ENCODE peak calls at places on chromosomes 5 and 9, in five cellular contexts. Q is cardiac muscle cell, H is lower lobe of right lung, Y is stomach, N is transverse colon. G is an unnamed sample.

GRCh38 chr5:78627175-78627574 is 21.4 kb downstream of the LHFPL2 start:
- DNase-seq in Q (no peak), H (no peak), Y (no peak), N (no peak), G (peak)

GRCh38 chr5:151961557-151961956 is 36.9 kb upstream of the GLRA1 start:
- DNase-seq in Q (no peak), H (no peak), Y (no peak), N (no peak), G (no peak)

GRCh38 chr5:1108008-1108864 is 3.6 kb downstream of the SLC12A7 start:
- DNase-seq in Q (no peak), H (no peak), Y (no peak), N (no peak), G (no peak)

GRCh38 chr9:74496819-74497749 is at the start of gene RORB:
- DNase-seq in Q (peak), H (peak), Y (peak), N (peak), G (peak)

GRCh38 chr5:111639912-111640311 is 117.1 kb downstream of the NREP start:
- DNase-seq in Q (no peak), H (no peak), Y (no peak), N (no peak), G (no peak)

GRCh38 chr5:100676807-100677631 is 141.8 kb downstream of the FAM174A start:
- DNase-seq in Q (no peak), H (no peak), Y (no peak), N (no peak), G (no peak)

GRCh38 chr5:172777381-172778222 is 6.6 kb upstream of the DUSP1 start:
- DNase-seq in Q (no peak), H (peak), Y (peak), N (peak), G (peak)

GRCh38 chr5:178784391-178784790 is 53.9 kb upstream of the ZNF354A start:
- DNase-seq in Q (no peak), H (no peak), Y (no peak), N (no peak), G (no peak)

GRCh38 chr9:93117924-93118862 is 15.9 kb downstream of the NINJ1 start:
- DNase-seq in Q (no peak), H (peak), Y (no peak), N (no peak), G (peak)

GRCh38 chr5:134467231-134467630 is 55.5 kb upstream of the CDKN2AIPNL start:
- DNase-seq in Q (no peak), H (no peak), Y (no peak), N (no peak), G (no peak)

GRCh38 chr5:123095694-123096120 is 6.7 kb downstream of the PRDM6 start:
- DNase-seq in Q (no peak), H (no peak), Y (no peak), N (no peak), G (no peak)

GRCh38 chr5:88502179-88503064 is 233.8 kb upstream of the TMEM161B start:
- DNase-seq in Q (no peak), H (no peak), Y (no peak), N (no peak), G (no peak)

DNA sequence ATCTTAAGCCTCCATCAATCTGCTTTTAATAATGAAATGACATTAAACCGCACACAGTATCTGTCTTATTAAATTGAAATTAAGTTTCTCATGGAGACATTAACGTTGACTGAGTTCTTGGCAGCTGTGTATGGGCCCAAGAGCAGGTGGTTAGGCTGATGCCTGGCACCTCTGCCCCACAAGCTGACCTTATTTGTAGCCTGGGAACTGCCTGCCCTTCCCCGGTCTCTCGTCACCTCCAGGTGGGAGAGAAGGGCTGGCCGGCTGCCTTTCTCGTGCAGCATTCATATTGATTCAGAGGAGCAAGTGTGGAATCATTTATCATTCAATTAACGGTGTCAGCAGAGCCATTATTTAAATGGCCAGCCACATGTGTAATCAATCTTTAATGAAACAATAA is 53.0 kb upstream of the FCN1 start:
- DNase-seq in Q (no peak), H (peak), Y (no peak), N (no peak), G (no peak)
- H3K27ac ChIP-seq in Q (no peak), H (no peak), Y (no peak), N (no peak), G (no peak)

GRCh38 chr5:98454407-98454806 is 319.1 kb upstream of the RGMB start:
- DNase-seq in Q (no peak), H (no peak), Y (no peak), N (no peak), G (no peak)

GRCh38 chr5:98454904-98455303 is 318.6 kb upstream of the RGMB start:
- DNase-seq in Q (no peak), H (no peak), Y (no peak), N (no peak), G (no peak)

GRCh38 chr5:98458004-98458403 is 315.5 kb upstream of the RGMB start:
- DNase-seq in Q (no peak), H (no peak), Y (no peak), N (no peak), G (no peak)

GRCh38 chr5:98453309-98453708 is 320.2 kb upstream of the RGMB start:
- DNase-seq in Q (no peak), H (no peak), Y (no peak), N (no peak), G (no peak)

DNA sequence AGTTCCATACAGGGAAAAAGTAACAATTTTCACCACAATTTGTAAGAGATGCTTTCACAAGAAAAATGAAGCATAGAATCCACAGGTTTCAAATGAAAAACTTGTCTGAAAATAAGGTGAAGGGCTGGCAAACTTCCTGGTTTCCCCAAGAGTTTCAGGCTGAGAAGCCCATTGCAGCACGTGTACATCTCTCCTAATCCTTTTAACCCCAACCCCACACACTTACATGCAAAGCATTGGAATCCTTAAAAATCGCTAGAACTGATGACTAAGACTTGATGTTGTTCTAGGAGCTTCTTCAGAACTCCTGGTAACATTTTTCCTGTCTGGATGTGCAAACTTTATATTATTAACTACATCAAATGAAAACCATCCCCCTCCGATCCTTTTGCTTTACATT is 317.8 kb upstream of the RGMB start:
- DNase-seq in Q (no peak), H (no peak), Y (no peak), N (no peak), G (no peak)
- H3K27ac ChIP-seq in Q (no peak), H (no peak), Y (no peak), N (no peak), G (no peak)

GRCh38 chr9:136613824-136614371 is 48.8 kb upstream of the EGFL7 start:
- DNase-seq in Q (no peak), H (no peak), Y (no peak), N (peak), G (no peak)

GRCh38 chr9:136615631-136616306 is 46.9 kb upstream of the EGFL7 start:
- DNase-seq in Q (no peak), H (no peak), Y (no peak), N (no peak), G (no peak)

GRCh38 chr9:136616307-136616635 is 46.4 kb upstream of the EGFL7 start:
- DNase-seq in Q (no peak), H (no peak), Y (no peak), N (no peak), G (no peak)

GRCh38 chr9:136614967-136615623 is 47.6 kb upstream of the EGFL7 start:
- DNase-seq in Q (peak), H (no peak), Y (no peak), N (peak), G (no peak)

GRCh38 chr9:136614372-136614922 is 48.3 kb upstream of the EGFL7 start:
- DNase-seq in Q (no peak), H (no peak), Y (no peak), N (peak), G (no peak)
- H3K27ac ChIP-seq in Q (no peak), H (peak), Y (peak), N (peak), G (no peak)

GRCh38 chr9:113454914-113455761 is 8.4 kb upstream of the RGS3 start:
- DNase-seq in Q (peak), H (peak), Y (peak), N (no peak), G (peak)
- H3K27ac ChIP-seq in Q (peak), H (peak), Y (peak), N (peak), G (peak)

GRCh38 chr5:159038907-159039306 is 60.8 kb downstream of the EBF1 start:
- DNase-seq in Q (no peak), H (no peak), Y (no peak), N (no peak), G (no peak)
- H3K27ac ChIP-seq in Q (no peak), H (no peak), Y (no peak), N (no peak), G (no peak)

GRCh38 chr9:91816356-91816755 is 133.7 kb downstream of the ROR2 start:
- DNase-seq in Q (no peak), H (no peak), Y (no peak), N (no peak), G (no peak)
- H3K27ac ChIP-seq in Q (no peak), H (no peak), Y (no peak), N (no peak), G (no peak)

GRCh38 chr9:26657958-26658357 is 234.6 kb downstream of the CAAP1 start:
- DNase-seq in Q (no peak), H (no peak), Y (no peak), N (no peak), G (no peak)
- H3K27ac ChIP-seq in Q (no peak), H (no peak), Y (no peak), N (no peak), G (no peak)

DNA sequence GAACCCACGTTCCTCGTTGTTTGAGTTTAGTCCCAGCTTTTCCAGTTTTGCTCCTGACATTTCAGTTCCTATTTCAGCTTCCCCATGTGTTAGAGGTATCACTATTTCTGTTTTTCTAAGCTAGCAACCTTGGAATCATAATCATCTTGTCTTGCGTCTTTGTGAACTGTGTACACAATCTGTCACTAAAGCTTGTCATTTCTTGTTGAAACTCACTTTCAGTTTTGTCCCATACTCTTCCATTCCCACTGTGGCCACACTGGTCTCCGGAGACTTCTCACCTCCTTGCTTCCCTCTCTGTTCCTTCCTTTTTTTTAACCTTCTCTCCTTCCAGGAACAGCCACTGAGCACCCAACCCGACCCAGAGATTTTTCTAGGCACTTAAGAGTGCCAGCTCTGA is 36.9 kb downstream of the TGFBR1 start:
- DNase-seq in Q (no peak), H (no peak), Y (no peak), N (no peak), G (no peak)
- H3K27ac ChIP-seq in Q (no peak), H (no peak), Y (no peak), N (peak), G (no peak)

GRCh38 chr9:72477862-72478564 is 43.4 kb upstream of the TMC1 start:
- DNase-seq in Q (peak), H (no peak), Y (peak), N (peak), G (no peak)
- H3K27ac ChIP-seq in Q (peak), H (peak), Y (peak), N (peak), G (no peak)

G was measured in adrenal gland.